ENCODE peak calls at places on chromosomes 3 and 15, in six cellular contexts. U is endothelial cell; V is HL-60; M is IMR-90; Q is CD8-positive, alpha-beta T cell; L is activated CD8-positive, alpha-beta T cell treated with anti-CD3 and anti-CD28 coated beads for 36 hours. X is an unnamed sample.

GRCh38 chr15:68595260-68595564 is 16.4 kb downstream of the CORO2B start:
- DNase-seq in V (no peak), L (no peak), U (no peak), Q (no peak), M (no peak), X (no peak)

GRCh38 chr3:9087831-9088413 is 124.7 kb upstream of the RAD18 start:
- DNase-seq in V (peak), Q (no peak), U (no peak), M (no peak), L (no peak), X (peak)

GRCh38 chr3:122828281-122828680 is 33.4 kb downstream of the SLC49A4 start:
- DNase-seq in U (no peak), Q (no peak), M (no peak), V (no peak), L (no peak), X (no peak)

GRCh38 chr15:101348015-101348414 is 53.0 kb upstream of the SNRPA1 start:
- DNase-seq in Q (no peak), L (no peak), V (no peak), M (no peak), U (no peak), X (no peak)

GRCh38 chr3:169227911-169228310 is 435.6 kb downstream of the MECOM start:
- DNase-seq in V (peak), L (no peak), M (peak), U (no peak), Q (no peak), X (no peak)

GRCh38 chr3:135851201-135852061 is 114.1 kb upstream of the PPP2R3A start:
- DNase-seq in V (no peak), M (no peak), Q (no peak), L (no peak), U (no peak), X (no peak)

GRCh38 chr3:13073042-13073906 is at the start of gene IQSEC1:
- DNase-seq in U (peak), L (peak), M (peak), Q (peak), V (no peak), X (no peak)

GRCh38 chr15:25670025-25670554 is 193.0 kb downstream of the ATP10A start:
- DNase-seq in U (peak), Q (no peak), M (peak), L (no peak), V (no peak), X (peak)

GRCh38 chr3:193418576-193419373 is 40.2 kb upstream of the ATP13A5 start:
- DNase-seq in V (no peak), M (no peak), Q (no peak), L (no peak), U (no peak), X (no peak)
- TF ChIP-seq CTCF in V (no peak), M (no peak), Q (no peak), L (no peak), U (no peak), X (no peak)

GRCh38 chr15:100190675-100191074 is 151.1 kb downstream of the ADAMTS17 start:
- DNase-seq in V (no peak), U (no peak), Q (peak), L (no peak), M (no peak), X (no peak)

GRCh38 chr15:100194955-100195354 is 146.8 kb downstream of the ADAMTS17 start:
- DNase-seq in U (no peak), Q (peak), L (no peak), M (no peak), V (no peak), X (no peak)

GRCh38 chr15:100191161-100191560 is 150.6 kb downstream of the ADAMTS17 start:
- DNase-seq in M (no peak), Q (no peak), U (no peak), L (no peak), V (no peak), X (peak)

GRCh38 chr15:100192092-100192695 is 149.6 kb downstream of the ADAMTS17 start:
- DNase-seq in U (no peak), V (no peak), Q (no peak), M (no peak), L (no peak), X (peak)

GRCh38 chr15:100193277-100193860 is 148.4 kb downstream of the ADAMTS17 start:
- DNase-seq in V (no peak), U (no peak), L (no peak), M (no peak), Q (peak), X (peak)
- TF ChIP-seq CTCF in V (no peak), U (no peak), L (no peak), M (no peak), Q (no peak), X (no peak)

DNA sequence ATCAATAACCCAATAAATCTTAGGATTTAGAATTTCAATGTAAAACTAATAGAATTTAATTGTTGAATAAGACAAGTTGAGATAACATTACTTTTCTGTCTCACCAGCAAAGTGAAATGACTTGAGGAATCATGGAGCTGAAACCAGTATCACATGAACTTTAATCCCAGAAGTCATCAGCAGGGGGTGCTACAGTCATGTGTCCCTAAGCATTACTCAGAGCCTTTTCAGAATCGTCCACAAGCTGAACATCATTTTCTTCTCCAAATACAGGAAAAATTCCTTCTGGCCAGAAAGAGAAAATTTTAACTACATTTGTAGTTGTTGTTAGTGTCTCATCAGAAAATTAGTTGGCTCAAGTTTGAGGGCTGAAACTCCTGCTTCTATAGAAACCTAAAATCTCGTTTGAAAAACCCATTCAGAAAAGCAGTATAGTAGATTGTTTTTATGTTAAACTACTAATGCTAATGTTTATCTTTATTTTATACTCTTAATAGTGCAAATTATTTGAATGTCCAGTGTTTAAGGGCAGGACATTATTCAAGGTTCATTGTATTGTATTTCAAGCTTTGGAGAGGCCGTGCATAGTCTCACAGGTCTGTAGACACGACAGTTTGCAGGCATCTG is 384.1 kb downstream of the PLOD2 start:
- DNase-seq in U (peak), V (peak), Q (no peak), L (peak), M (peak), X (peak)
- TF ChIP-seq CTCF in U (peak), V (peak), Q (no peak), L (peak), M (peak), X (no peak)

DNA sequence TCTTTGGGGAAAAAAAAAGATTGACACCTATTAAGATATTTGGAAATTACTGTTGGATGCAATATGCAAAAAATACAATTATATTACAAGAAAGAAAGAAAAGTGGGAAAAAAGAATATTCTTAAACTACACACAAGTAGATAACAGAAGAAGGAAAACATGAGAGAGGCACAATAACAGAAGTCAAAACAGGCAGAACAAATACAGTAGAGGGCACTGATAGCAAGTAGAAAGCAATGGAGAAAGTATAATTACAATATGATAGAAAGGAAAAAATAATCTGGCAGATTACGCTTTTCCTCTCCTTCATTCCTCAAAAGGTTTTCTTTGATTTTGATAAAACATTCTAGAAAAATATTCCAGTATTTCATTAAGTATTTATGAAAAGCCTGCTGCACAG is 72.1 kb downstream of the ADAM10 start:
- DNase-seq in M (no peak), Q (no peak), V (no peak), L (no peak), U (no peak), X (no peak)
- TF ChIP-seq CTCF in M (no peak), Q (no peak), V (no peak), L (no peak), U (no peak), X (no peak)

GRCh38 chr3:154314152-154314551 is 10.1 kb downstream of the DHX36 start:
- DNase-seq in V (no peak), M (no peak), Q (no peak), L (no peak), U (no peak), X (no peak)
- TF ChIP-seq CTCF in V (no peak), M (no peak), Q (no peak), L (no peak), U (no peak), X (no peak)

GRCh38 chr3:132730891-132731580 is 8.8 kb upstream of the NPHP3 start:
- DNase-seq in M (peak), V (peak), Q (no peak), L (no peak), U (peak), X (no peak)
- TF ChIP-seq CTCF in M (peak), V (no peak), Q (no peak), L (peak), U (no peak), X (no peak)